ENCODE peak calls at places on chromosome 21, in ten cellular contexts. L is hippocampal formation, W is Kasumi-1, G is LoVo, A is activated T-cell treated with anti-CD3 and anti-CD28 coated beads for 1 hour, I is GM12892, Y is NCI-H345, K is GM10248, R is cardiac fibroblast, D is PC-3. S is an unnamed sample.

GRCh38 chr21:31351438-31351837 is 7.4 kb upstream of the TIAM1 start:
- DNase-seq in R (peak), G (peak), I (no peak), W (no peak), K (no peak), A (no peak), Y (no peak), L (no peak), D (peak), S (no peak)

GRCh38 chr21:31688603-31689368 is 29.3 kb downstream of the SOD1 start:
- DNase-seq in W (no peak), D (no peak), I (no peak), R (no peak), K (no peak), Y (no peak), G (no peak), A (no peak), L (no peak), S (no peak)

GRCh38 chr21:42456457-42456856 is 39.6 kb downstream of the RSPH1 start:
- DNase-seq in L (no peak), G (no peak), R (no peak), A (peak), Y (no peak), I (no peak), D (peak), W (peak), K (no peak), S (no peak)

GRCh38 chr21:32403201-32403701 is 9.3 kb upstream of the EVA1C start:
- DNase-seq in R (peak), I (no peak), L (peak), Y (peak), G (peak), A (peak), D (peak), K (peak), W (peak), S (peak)

GRCh38 chr21:32007461-32007860 is 134.6 kb downstream of the HUNK start:
- DNase-seq in A (no peak), G (no peak), D (peak), L (no peak), W (no peak), K (no peak), I (no peak), R (no peak), Y (no peak), S (no peak)

GRCh38 chr21:33070921-33071877 is 1.3 kb downstream of the OLIG1 start:
- DNase-seq in I (no peak), Y (no peak), A (no peak), R (no peak), K (no peak), G (no peak), D (no peak), L (no peak), W (peak), S (no peak)

GRCh38 chr21:32572574-32573420 is 12.5 kb downstream of the TCP10L start:
- DNase-seq in Y (peak), L (no peak), W (no peak), G (no peak), I (no peak), K (no peak), D (peak), R (no peak), A (no peak), S (no peak)

GRCh38 chr21:29163381-29164115 is 33.1 kb downstream of the MAP3K7CL start:
- DNase-seq in D (no peak), W (no peak), I (no peak), A (no peak), G (no peak), K (no peak), Y (no peak), L (no peak), R (peak), S (no peak)

GRCh38 chr21:32771134-32771523 is 426 bp downstream of the PAXBP1 start:
- DNase-seq in R (peak), G (peak), I (peak), K (peak), D (peak), Y (peak), L (no peak), W (peak), A (peak), S (peak)

GRCh38 chr21:45080639-45081414 is 6.4 kb downstream of the ADARB1 start:
- DNase-seq in K (no peak), A (no peak), R (peak), I (no peak), Y (no peak), G (no peak), W (no peak), L (no peak), D (peak), S (peak)

GRCh38 chr21:29334717-29335428 is 36.2 kb downstream of the BACH1 start:
- DNase-seq in G (no peak), K (no peak), W (no peak), Y (no peak), I (no peak), R (peak), A (no peak), L (no peak), D (no peak), S (no peak)

S was measured in CD8-positive, alpha-beta T cell.